ENCODE peak calls at places on chromosomes 13 and 19, in eight cellular contexts. N, Y, W, M, K, H, P and V are unnamed samples.

GRCh38 chr13:112561478-112561877 is 26.5 kb downstream of the TUBGCP3 start:
- DNase-seq in N (no peak), Y (no peak), W (no peak), M (no peak), K (no peak), H (no peak), P (no peak), V (no peak)

GRCh38 chr19:3618144-3618810 is 8.3 kb downstream of the CACTIN start:
- DNase-seq in N (peak; percentile 79), Y (no peak), W (peak; percentile 37), M (peak; percentile 71), K (peak; percentile 78), H (peak; percentile 97), P (peak; percentile 98), V (peak; percentile 29)

GRCh38 chr13:20969182-20969581 is 66.6 kb upstream of the XPO4 start:
- DNase-seq in N (no peak), Y (peak; percentile 28), W (no peak), M (no peak), K (no peak), H (peak; percentile 13), P (no peak), V (peak; percentile 57)

GRCh38 chr13:106603568-106603967 is 35.6 kb upstream of the ARGLU1 start:
- DNase-seq in N (no peak), Y (no peak), W (no peak), M (no peak), K (no peak), H (no peak), P (no peak), V (no peak)

GRCh38 chr19:41324921-41325639 is 15.1 kb downstream of the CCDC97 start:
- DNase-seq in N (peak; percentile 79), Y (no peak), W (no peak), M (peak; percentile 80), K (peak; percentile 60), H (no peak), P (peak; percentile 81), V (peak; percentile 55)

GRCh38 chr19:47284324-47284899 is 9.7 kb downstream of the INAFM1 start:
- DNase-seq in N (peak; percentile 83), Y (no peak), W (peak; percentile 68), M (peak; percentile 79), K (peak; percentile 61), H (peak; percentile 64), P (peak; percentile 56), V (peak; percentile 71)

GRCh38 chr13:73341748-73342147 is 282.9 kb downstream of the KLF5 start:
- DNase-seq in N (peak; percentile 41), Y (no peak), W (no peak), M (no peak), K (no peak), H (no peak), P (no peak), V (peak; percentile 46)

GRCh38 chr19:38061294-38061693 is 154.3 kb downstream of the SIPA1L3 start:
- DNase-seq in N (no peak), Y (no peak), W (no peak), M (no peak), K (no peak), H (no peak), P (no peak), V (peak; percentile 71)

GRCh38 chr13:57653229-57653994 is 21.9 kb downstream of the PCDH17 start:
- DNase-seq in N (no peak), Y (no peak), W (no peak), M (no peak), K (no peak), H (no peak), P (no peak), V (no peak)

DNA sequence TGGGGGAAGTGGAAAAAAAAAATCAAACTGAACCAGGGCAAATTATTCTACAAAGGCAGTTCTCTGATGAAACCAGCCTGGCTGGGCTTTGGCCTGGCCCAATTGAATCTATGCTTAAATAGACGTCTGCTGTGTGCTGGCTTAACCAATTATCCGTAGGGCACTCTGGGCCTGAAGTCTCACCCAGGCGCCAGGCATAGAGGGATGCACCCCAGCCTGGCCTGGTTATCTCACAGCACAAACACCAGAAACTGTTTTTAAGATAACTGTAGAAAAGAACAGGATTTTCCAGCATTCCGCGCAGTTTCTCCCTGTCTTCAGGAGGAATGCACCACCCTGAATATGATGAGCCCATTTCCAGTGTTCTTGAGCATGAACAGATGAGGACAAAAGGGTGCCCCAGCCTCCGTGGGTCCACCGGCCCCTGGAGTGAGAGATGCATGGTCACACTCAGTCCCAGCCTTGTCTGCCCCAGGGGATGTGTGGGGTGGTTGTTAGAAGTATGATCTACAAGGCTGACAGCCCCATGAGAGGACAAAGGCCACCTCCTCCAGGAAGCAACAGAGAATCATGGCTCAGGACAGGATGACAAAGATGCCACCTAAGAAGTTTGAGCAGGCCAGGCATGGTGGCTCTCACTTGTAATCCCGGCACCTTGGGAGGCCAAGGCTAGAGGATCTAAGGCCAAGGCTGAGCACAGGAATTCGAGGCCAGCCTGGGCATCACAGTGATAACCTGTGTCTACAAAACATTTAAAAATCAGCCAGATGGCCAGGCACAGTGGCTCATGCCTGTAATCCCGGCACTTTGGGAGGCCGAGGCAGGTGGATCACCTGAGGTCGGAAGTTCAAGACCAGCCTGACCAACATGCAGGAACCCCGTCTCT is 50.2 kb downstream of the PEPD start:
- DNase-seq in N (no peak), Y (no peak), W (no peak), M (no peak), K (no peak), H (no peak), P (peak; percentile 75), V (no peak)
- TF ChIP-seq EZH2phosphoT487 in N (no peak), Y (no peak), W (no peak), M (no peak), K (no peak), H (no peak), P (no peak), V (no peak)

GRCh38 chr13:113643593-113643992 is 14.4 kb downstream of the ATP4B start:
- DNase-seq in N (no peak), Y (no peak), W (no peak), M (no peak), K (no peak), H (no peak), P (no peak), V (no peak)
- TF ChIP-seq CTCF in N (no peak), Y (no peak), W (no peak), M (no peak), K (no peak), H (no peak), P (no peak), V (no peak)

GRCh38 chr19:48928164-48929005 is 5.1 kb upstream of the DHDH start:
- DNase-seq in N (no peak), Y (no peak), W (no peak), M (no peak), K (no peak), H (no peak), P (no peak), V (peak; percentile 70)
- H2AFZ ChIP-seq in N (no peak overlapping the region), Y (no peak overlapping the region), W (no peak overlapping the region), M (no peak overlapping the region), K (no peak overlapping the region), H (no peak overlapping the region), P (no peak overlapping the region), V (no peak overlapping the region)

DNA sequence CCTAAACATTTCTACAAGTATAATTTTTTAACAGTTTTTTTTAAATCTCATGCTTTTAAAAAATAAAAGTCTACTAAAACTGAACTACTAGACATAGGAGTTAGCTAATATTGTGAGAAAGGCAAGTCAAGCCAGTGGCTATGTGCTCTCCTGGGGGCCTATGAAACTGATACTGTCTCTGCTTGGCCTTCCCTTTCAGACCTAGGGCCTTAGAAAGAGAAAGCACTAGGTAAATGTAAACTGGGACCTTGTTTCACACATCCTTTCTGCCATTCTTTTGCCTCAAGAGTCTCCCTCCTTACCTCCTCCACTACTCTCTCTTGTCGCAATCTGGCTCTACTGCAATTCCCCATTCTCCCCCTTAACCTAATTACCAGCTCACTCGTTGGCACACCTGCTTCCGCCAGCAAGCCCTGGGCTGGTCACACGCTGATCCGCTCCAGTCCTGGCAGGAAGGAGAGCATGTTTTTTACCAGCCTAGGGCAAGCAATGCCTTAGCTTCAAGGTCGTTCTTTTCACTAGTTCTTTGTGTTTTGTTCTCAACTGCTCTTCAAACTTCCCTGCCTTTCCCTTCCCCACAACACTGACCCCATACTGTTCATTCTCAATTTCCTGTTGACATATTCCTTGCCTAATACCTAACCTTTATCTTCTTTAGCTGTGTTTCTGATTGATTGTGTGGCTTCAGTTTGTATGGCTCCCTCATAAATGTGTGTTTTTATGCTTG is 23.1 kb downstream of the TBC1D4 start:
- DNase-seq in N (peak; percentile 40), Y (no peak), W (no peak), M (no peak), K (peak; percentile 4), H (peak; percentile 74), P (peak; percentile 48), V (no peak)
- TF ChIP-seq EZH2phosphoT487 in N (no peak), Y (no peak), W (no peak), M (no peak), K (no peak), H (no peak), P (no peak), V (no peak)

GRCh38 chr19:50794778-50795664 is 4.8 kb downstream of the ACP4 start:
- DNase-seq in N (peak; percentile 67), Y (no peak), W (peak; percentile 55), M (no peak), K (no peak), H (no peak), P (peak; percentile 57), V (peak; percentile 51)
- TF ChIP-seq CTCF in N (peak; percentile 44), Y (no peak), W (peak; percentile 51), M (no peak), K (peak; percentile 17), H (no peak), P (peak; percentile 23), V (peak; percentile 54)

GRCh38 chr13:81393686-81394085 is 1052.8 kb upstream of the SPRY2 start:
- DNase-seq in N (peak; percentile 32), Y (no peak), W (no peak), M (peak; percentile 7), K (peak; percentile 22), H (no peak), P (no peak), V (no peak)
- H2AFZ ChIP-seq in N (no peak overlapping the region), Y (no peak overlapping the region), W (no peak overlapping the region), M (peak overlapping the region; percentile 3), K (peak overlapping the region; percentile 84), H (no peak overlapping the region), P (no peak overlapping the region), V (no peak overlapping the region)